ENCODE peak calls at places on chromosomes 13 and 19, in four cellular contexts. V is fibroblast of mammary gland, I is NCI-H1048, M is SW480. P is an unnamed sample.

GRCh38 chr19:18449552-18449951 is 11.6 kb upstream of the ISYNA1 start:
- DNase-seq in M (no peak), I (no peak), V (no peak), P (no peak)

GRCh38 chr19:50511069-50511822 is at the start of gene JOSD2:
- DNase-seq in V (peak; percentile 99), M (peak; percentile 100), I (peak; percentile 91), P (peak; percentile 99)

GRCh38 chr13:24745516-24745860 is 18.5 kb upstream of the RNF17 start:
- DNase-seq in V (no peak), M (no peak), I (no peak), P (no peak)

GRCh38 chr19:46016426-46017094 is 6.3 kb downstream of the PGLYRP1 start:
- DNase-seq in M (peak; percentile 87), I (peak; percentile 71), V (peak; percentile 70), P (peak; percentile 75)

GRCh38 chr19:7507884-7508283 is 8.0 kb upstream of the ZNF358 start:
- DNase-seq in M (peak; percentile 87), I (no peak), V (peak; percentile 91), P (peak; percentile 85)

GRCh38 chr13:26957163-26957562 is 196.6 kb upstream of the GPR12 start:
- DNase-seq in V (no peak), M (no peak), I (no peak), P (no peak)

GRCh38 chr19:10422846-10423245 is 2.5 kb downstream of the PDE4A start:
- DNase-seq in M (no peak), V (no peak), I (no peak), P (no peak)

GRCh38 chr19:41521860-41522555 is 54.0 kb upstream of the CEACAM21 start:
- DNase-seq in I (no peak), V (no peak), M (no peak), P (no peak)

GRCh38 chr13:40483601-40484000 is 182.8 kb downstream of the FOXO1 start:
- DNase-seq in I (no peak), M (no peak), V (no peak), P (no peak)

GRCh38 chr13:104671901-104672300 is 1605.7 kb upstream of the SLC10A2 start:
- DNase-seq in I (no peak), M (no peak), V (no peak), P (no peak)

GRCh38 chr13:33331962-33332361 is 46.4 kb upstream of the STARD13 start:
- DNase-seq in I (no peak), V (no peak), M (no peak), P (no peak)

GRCh38 chr19:40433391-40434216 is 7.8 kb upstream of the SERTAD1 start:
- DNase-seq in I (peak; percentile 40), V (peak; percentile 85), M (peak; percentile 92), P (peak; percentile 88)

GRCh38 chr19:6103217-6103644 is 7.1 kb downstream of the RFX2 start:
- DNase-seq in I (no peak), V (peak; percentile 92), M (no peak), P (no peak)

GRCh38 chr19:15549581-15549980 is 41.3 kb downstream of the CYP4F22 start:
- DNase-seq in I (no peak), M (no peak), V (no peak), P (no peak)

GRCh38 chr13:53001871-53002270 is 26.7 kb upstream of the OLFM4 start:
- DNase-seq in I (no peak), V (no peak), M (no peak), P (no peak)

GRCh38 chr13:94236132-94236531 is 243.3 kb downstream of the DCT start:
- DNase-seq in V (no peak), M (no peak), I (no peak), P (no peak)

GRCh38 chr19:57103573-57104277 is 16.1 kb upstream of the USP29 start:
- DNase-seq in M (peak; percentile 32), I (no peak), V (peak; percentile 63), P (peak; percentile 52)

GRCh38 chr19:36686365-36687213 is 823 bp upstream of the ZNF567 start:
- DNase-seq in V (peak; percentile 16), I (no peak), M (no peak), P (peak; percentile 0)

GRCh38 chr13:98576215-98576945 is 527 bp downstream of the STK24 start:
- DNase-seq in M (peak; percentile 28), I (no peak), V (no peak), P (no peak)

GRCh38 chr19:29886535-29886934 is 55.5 kb upstream of the URI1 start:
- DNase-seq in M (no peak), I (no peak), V (no peak), P (no peak)

GRCh38 chr19:3366761-3367571 is 583 bp downstream of the NFIC start:
- DNase-seq in I (no peak), M (no peak), V (no peak), P (no peak)

GRCh38 chr13:107730835-107731234 is 484.5 kb downstream of the LIG4 start:
- DNase-seq in V (no peak), I (no peak), M (no peak), P (no peak)

GRCh38 chr13:113926301-113926761 is 47.5 kb downstream of the C13orf46 start:
- DNase-seq in M (no peak), V (peak; percentile 95), I (no peak), P (no peak)

GRCh38 chr19:27652796-27653195 is 1560.2 kb downstream of the UQCRFS1 start:
- DNase-seq in V (no peak), I (no peak), M (no peak), P (no peak)

P was measured in SK-MEL-5.